ENCODE peak calls at places on chromosomes 5 and 9, in eight cellular contexts. S is HEK293T; I is stimulated activated CD8-positive, alpha-beta memory T cell treated with anti-CD3 and anti-CD28 coated beads, Interleukin-15, amount 100 ng/mL, for 4 hours; J is activated CD4-positive, alpha-beta T cell treated with anti-CD3 and anti-CD28 coated beads for 48 hours; E is stimulated activated naive CD8-positive, alpha-beta T cell treated with anti-CD3 and anti-CD28 coated beads, Interleukin-15, Interleukin-2, amounts not matched to agents 100 U/mL and 50 U/mL, for 24 hours; D is HS-5; M is EH; H is MV-4-11. P is an unnamed sample.

GRCh38 chr5:142994242-142994641 is 224.1 kb downstream of the ARHGAP26 start:
- DNase-seq in H (peak; percentile 17), S (no peak), E (no peak), M (no peak), D (no peak), I (no peak), J (no peak), P (no peak)

GRCh38 chr9:35579130-35579529 is 25.9 kb upstream of the TESK1 start:
- DNase-seq in S (no peak), H (peak; percentile 51), D (no peak), J (peak; percentile 54), E (peak; percentile 32), I (no peak), M (no peak), P (no peak)

GRCh38 chr9:21028476-21028875 is 3.0 kb downstream of the HACD4 start:
- DNase-seq in J (no peak), E (no peak), I (no peak), S (no peak), M (peak; percentile 65), D (no peak), H (no peak), P (no peak)

GRCh38 chr5:154308457-154309360 is 118.2 kb downstream of the GALNT10 start:
- DNase-seq in D (peak; percentile 23), M (peak; percentile 95), E (no peak), J (no peak), H (no peak), I (no peak), S (no peak), P (no peak)

GRCh38 chr5:1521054-1521453 is 2.7 kb downstream of the LPCAT1 start:
- DNase-seq in S (no peak), E (peak; percentile 1), J (no peak), M (no peak), D (no peak), I (no peak), H (no peak), P (no peak)

GRCh38 chr9:16150501-16150900 is 597.7 kb downstream of the CCDC171 start:
- DNase-seq in H (no peak), M (no peak), E (no peak), D (no peak), S (no peak), I (no peak), J (no peak), P (no peak)

GRCh38 chr9:36208521-36209253 is 18.0 kb downstream of the CLTA start:
- DNase-seq in E (no peak), D (no peak), S (no peak), I (no peak), M (peak; percentile 21), H (no peak), J (no peak), P (no peak)

GRCh38 chr9:110126457-110126856 is 81.5 kb downstream of the C9orf152 start:
- DNase-seq in E (no peak), J (no peak), S (no peak), H (no peak), I (no peak), D (no peak), M (no peak), P (no peak)

GRCh38 chr9:135021393-135021789 is 66.1 kb upstream of the OLFM1 start:
- DNase-seq in S (no peak), I (no peak), E (no peak), H (no peak), M (no peak), D (no peak), J (no peak), P (no peak)

GRCh38 chr9:16689352-16689938 is 181.0 kb downstream of the BNC2 start:
- DNase-seq in I (no peak), D (no peak), J (no peak), E (no peak), S (no peak), M (peak; percentile 57), H (no peak), P (no peak)

GRCh38 chr9:114696814-114697544 is 15.0 kb upstream of the TEX48 start:
- DNase-seq in H (peak; percentile 36), I (no peak), D (no peak), E (peak; percentile 71), S (no peak), J (peak; percentile 87), M (peak; percentile 67), P (no peak)

GRCh38 chr5:111364992-111365391 is 140.8 kb downstream of the CAMK4 start:
- DNase-seq in J (no peak), D (no peak), I (no peak), E (no peak), S (no peak), M (peak; percentile 44), H (no peak), P (no peak)

GRCh38 chr9:91536211-91536691 is 112.6 kb upstream of the NFIL3 start:
- DNase-seq in E (no peak), I (no peak), H (no peak), D (peak; percentile 45), S (peak; percentile 52), M (peak; percentile 80), J (no peak), P (no peak)

GRCh38 chr9:106339882-106340281 is 523.1 kb upstream of the ZNF462 start:
- DNase-seq in J (no peak), I (no peak), D (no peak), M (no peak), E (no peak), S (no peak), H (no peak), P (no peak)

P was measured in K562.